ENCODE peak calls at places on chromosome 11, in four cellular contexts. One of them, this sample, is unnamed.

GRCh38 chr11:61349189-61349751 is 12.4 kb downstream of the CYB561A3 start:
- DNase-seq in H9: no peak
- DNase-seq in H1: no peak
- DNase-seq in neuronal stem cell: no peak
- DNase-seq in this sample: no peak

GRCh38 chr11:133508448-133508847 is 23.9 kb downstream of the OPCML start:
- DNase-seq in H9: peak; percentile 29
- DNase-seq in H1: peak; percentile 29
- DNase-seq in neuronal stem cell: no peak
- DNase-seq in this sample: no peak

GRCh38 chr11:134949121-134949591 is 537.1 kb upstream of the B3GAT1 start:
- DNase-seq in H9: no peak
- DNase-seq in H1: no peak
- DNase-seq in neuronal stem cell: no peak
- DNase-seq in this sample: peak; percentile 83

GRCh38 chr11:97722065-97722464 is 1298.7 kb upstream of the CNTN5 start:
- DNase-seq in H9: no peak
- DNase-seq in H1: no peak
- DNase-seq in neuronal stem cell: no peak
- DNase-seq in this sample: peak; percentile 88

GRCh38 chr11:36037031-36037430 is 93.2 kb downstream of the LDLRAD3 start:
- DNase-seq in H9: no peak
- DNase-seq in H1: no peak
- DNase-seq in neuronal stem cell: no peak
- DNase-seq in this sample: no peak

GRCh38 chr11:114448749-114449484 is 9.7 kb downstream of the REXO2 start:
- DNase-seq in H9: no peak
- DNase-seq in H1: no peak
- DNase-seq in neuronal stem cell: no peak
- DNase-seq in this sample: peak; percentile 39

GRCh38 chr11:66880484-66881211 is 23.8 kb downstream of the LRFN4 start:
- DNase-seq in H9: peak; percentile 62
- DNase-seq in H1: no peak
- DNase-seq in neuronal stem cell: no peak
- DNase-seq in this sample: no peak

GRCh38 chr11:2178906-2179494 is 7.4 kb upstream of the TH start:
- DNase-seq in H9: no peak
- DNase-seq in H1: no peak
- DNase-seq in neuronal stem cell: no peak
- DNase-seq in this sample: peak; percentile 41

GRCh38 chr11:106415510-106415909 is 338.0 kb downstream of the AASDHPPT start:
- DNase-seq in H9: no peak
- DNase-seq in H1: no peak
- DNase-seq in neuronal stem cell: no peak
- DNase-seq in this sample: no peak

GRCh38 chr11:81869337-81870065 is 864.2 kb downstream of the FAM181B start:
- DNase-seq in H9: no peak
- DNase-seq in H1: no peak
- DNase-seq in neuronal stem cell: no peak
- DNase-seq in this sample: no peak

GRCh38 chr11:69374110-69374981 is 80.4 kb downstream of the MYEOV start:
- DNase-seq in H9: peak; percentile 45
- DNase-seq in H1: peak; percentile 41
- DNase-seq in neuronal stem cell: no peak
- DNase-seq in this sample: no peak

GRCh38 chr11:23536907-23537306 is 676.6 kb upstream of the CCDC179 start:
- DNase-seq in H9: no peak
- DNase-seq in H1: no peak
- DNase-seq in neuronal stem cell: no peak
- DNase-seq in this sample: no peak

GRCh38 chr11:34185926-34186841 is 80.8 kb downstream of the NAT10 start:
- DNase-seq in H9: peak; percentile 43
- DNase-seq in H1: peak; percentile 64
- DNase-seq in neuronal stem cell: peak; percentile 54
- DNase-seq in this sample: no peak

GRCh38 chr11:119339581-119340334 is 925 bp downstream of the C1QTNF5 start:
- DNase-seq in H9: peak; percentile 83
- DNase-seq in H1: peak; percentile 94
- DNase-seq in neuronal stem cell: peak; percentile 82
- DNase-seq in this sample: peak; percentile 66

GRCh38 chr11:69466039-69466438 is 15.4 kb upstream of the LINC01488 start:
- DNase-seq in H9: no peak
- DNase-seq in H1: no peak
- DNase-seq in neuronal stem cell: no peak
- DNase-seq in this sample: no peak

GRCh38 chr11:10444725-10445286 is 10.3 kb upstream of the AMPD3 start:
- DNase-seq in H9: no peak
- DNase-seq in H1: no peak
- DNase-seq in neuronal stem cell: no peak
- DNase-seq in this sample: no peak

GRCh38 chr11:22558638-22559037 is 67.0 kb downstream of the FANCF start:
- DNase-seq in H9: no peak
- DNase-seq in H1: no peak
- DNase-seq in neuronal stem cell: no peak
- DNase-seq in this sample: no peak

GRCh38 chr11:71397961-71398360 is 50.2 kb downstream of the DHCR7 start:
- DNase-seq in H9: no peak
- DNase-seq in H1: no peak
- DNase-seq in neuronal stem cell: no peak
- DNase-seq in this sample: no peak

GRCh38 chr11:21495879-21496278 is 697.0 kb upstream of the ANO5 start:
- DNase-seq in H9: no peak
- DNase-seq in H1: no peak
- DNase-seq in neuronal stem cell: no peak
- DNase-seq in this sample: no peak

GRCh38 chr11:130722401-130722800 is 193.9 kb downstream of the SNX19 start:
- DNase-seq in H9: no peak
- DNase-seq in H1: no peak
- DNase-seq in neuronal stem cell: no peak
- DNase-seq in this sample: no peak

GRCh38 chr11:130721282-130721681 is 195.0 kb downstream of the SNX19 start:
- DNase-seq in H9: no peak
- DNase-seq in H1: no peak
- DNase-seq in neuronal stem cell: no peak
- DNase-seq in this sample: no peak

GRCh38 chr11:130721736-130722135 is 194.5 kb downstream of the SNX19 start:
- DNase-seq in H9: no peak
- DNase-seq in H1: no peak
- DNase-seq in neuronal stem cell: no peak
- DNase-seq in this sample: peak; percentile 63

GRCh38 chr11:130719516-130719915 is 196.8 kb downstream of the SNX19 start:
- DNase-seq in H9: no peak
- DNase-seq in H1: no peak
- DNase-seq in neuronal stem cell: no peak
- DNase-seq in this sample: peak; percentile 15

GRCh38 chr11:130720232-130720787 is 196.0 kb downstream of the SNX19 start:
- DNase-seq in H9: no peak
- DNase-seq in H1: no peak
- DNase-seq in neuronal stem cell: no peak
- DNase-seq in this sample: no peak
- H3K4ac ChIP-seq in H9: no peak overlapping the region
- H3K4ac ChIP-seq in H1: no peak overlapping the region
- H3K4ac ChIP-seq in neuronal stem cell: peak overlapping the region; percentile 71
- H3K4ac ChIP-seq in this sample: no peak overlapping the region

DNA sequence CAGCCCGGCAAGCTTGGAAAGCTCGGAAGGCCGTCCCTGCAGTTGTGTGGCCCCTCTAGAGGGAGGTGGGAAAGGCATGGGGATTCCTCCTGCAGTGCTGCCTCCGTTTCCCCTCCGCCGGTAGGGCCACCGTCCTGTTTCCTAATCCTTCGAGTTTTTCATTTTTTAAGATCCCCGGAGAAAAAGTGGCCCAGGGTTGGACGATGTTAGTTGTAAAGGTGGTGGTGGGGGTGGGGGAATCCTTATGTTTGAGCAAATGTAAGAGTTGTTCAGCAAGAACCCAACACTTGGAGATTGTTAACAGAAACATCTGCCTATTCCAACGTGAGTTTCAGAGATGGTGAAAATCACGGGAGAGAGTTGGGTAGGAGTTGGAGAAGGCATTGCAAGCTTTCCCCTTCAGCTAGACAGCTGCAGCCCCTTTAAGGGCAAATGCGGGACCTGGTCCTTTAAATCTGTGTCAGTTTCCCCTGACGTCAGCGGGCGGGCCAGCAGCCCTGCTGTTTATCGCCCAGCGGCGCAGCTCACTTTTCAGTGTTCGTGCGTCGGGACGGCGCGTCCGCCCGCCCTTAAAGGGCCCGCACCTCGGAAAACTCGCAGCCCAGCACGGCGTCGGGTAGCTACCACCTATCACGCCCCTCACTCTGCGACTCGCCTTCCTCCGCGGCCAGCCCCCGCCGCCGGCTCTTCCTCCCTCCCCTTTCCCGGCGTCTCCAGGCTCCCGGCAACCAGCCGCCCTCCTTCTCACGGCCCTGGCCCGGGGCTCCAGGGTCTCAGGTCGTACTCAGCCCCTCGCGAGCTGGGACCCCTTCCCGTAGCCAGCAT is at the start of gene SIDT2:
- DNase-seq in H9: peak; percentile 96
- DNase-seq in H1: peak; percentile 92
- DNase-seq in neuronal stem cell: peak; percentile 88
- DNase-seq in this sample: peak; percentile 95
- H3K4ac ChIP-seq in H9: no peak within 1 kb of the TSS
- H3K4ac ChIP-seq in H1: no peak within 1 kb of the TSS
- H3K4ac ChIP-seq in neuronal stem cell: no peak within 1 kb of the TSS
- H3K4ac ChIP-seq in this sample: no peak within 1 kb of the TSS

DNA sequence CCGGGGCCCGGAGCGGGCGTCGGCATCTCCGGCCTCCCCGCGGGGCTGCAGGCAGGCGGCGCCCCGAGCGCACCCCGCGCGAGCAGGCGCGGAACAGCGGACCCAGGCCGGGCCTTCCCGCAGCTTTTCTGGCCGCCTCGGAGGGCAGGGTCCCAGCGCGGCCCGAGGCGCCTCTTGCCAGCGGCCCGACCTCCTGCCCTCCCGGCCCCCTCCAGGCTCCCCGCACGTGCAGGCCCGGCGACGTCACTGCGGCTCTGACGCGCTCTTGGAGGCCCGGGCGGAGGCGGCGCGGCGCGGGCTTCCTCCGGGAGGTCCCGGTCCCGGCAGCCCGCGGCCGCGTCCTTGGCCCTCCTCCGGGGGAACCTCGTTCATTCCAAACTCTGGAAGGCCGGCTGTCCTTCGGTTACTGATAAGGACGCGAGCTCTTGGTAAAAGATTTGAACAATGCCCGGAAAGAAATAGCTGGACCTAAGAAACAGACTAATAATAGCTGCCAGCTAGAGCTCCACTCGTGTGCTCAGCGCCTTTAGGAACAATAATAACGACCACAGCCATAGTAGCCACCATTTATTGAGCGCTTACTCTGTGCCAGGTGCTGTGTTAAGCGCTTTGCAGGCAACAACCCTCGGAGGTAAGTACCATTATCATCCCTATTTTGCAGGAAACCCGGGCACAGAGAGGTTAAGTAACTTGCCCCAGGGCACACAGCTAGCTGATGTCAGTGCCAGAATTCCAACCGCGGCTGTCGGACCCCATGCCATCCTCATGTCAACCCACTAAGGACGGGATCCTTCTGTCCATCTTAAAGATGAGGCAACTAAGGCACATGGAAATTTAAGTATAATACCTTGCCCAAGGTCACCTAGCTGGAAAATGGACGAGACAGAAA is 39.1 kb upstream of the CREB3L1 start:
- DNase-seq in H9: peak; percentile 64
- DNase-seq in H1: peak; percentile 80
- DNase-seq in neuronal stem cell: peak; percentile 62
- DNase-seq in this sample: peak; percentile 72
- H3K4ac ChIP-seq in H9: no peak overlapping the region
- H3K4ac ChIP-seq in H1: no peak overlapping the region
- H3K4ac ChIP-seq in neuronal stem cell: no peak overlapping the region
- H3K4ac ChIP-seq in this sample: no peak overlapping the region

DNA sequence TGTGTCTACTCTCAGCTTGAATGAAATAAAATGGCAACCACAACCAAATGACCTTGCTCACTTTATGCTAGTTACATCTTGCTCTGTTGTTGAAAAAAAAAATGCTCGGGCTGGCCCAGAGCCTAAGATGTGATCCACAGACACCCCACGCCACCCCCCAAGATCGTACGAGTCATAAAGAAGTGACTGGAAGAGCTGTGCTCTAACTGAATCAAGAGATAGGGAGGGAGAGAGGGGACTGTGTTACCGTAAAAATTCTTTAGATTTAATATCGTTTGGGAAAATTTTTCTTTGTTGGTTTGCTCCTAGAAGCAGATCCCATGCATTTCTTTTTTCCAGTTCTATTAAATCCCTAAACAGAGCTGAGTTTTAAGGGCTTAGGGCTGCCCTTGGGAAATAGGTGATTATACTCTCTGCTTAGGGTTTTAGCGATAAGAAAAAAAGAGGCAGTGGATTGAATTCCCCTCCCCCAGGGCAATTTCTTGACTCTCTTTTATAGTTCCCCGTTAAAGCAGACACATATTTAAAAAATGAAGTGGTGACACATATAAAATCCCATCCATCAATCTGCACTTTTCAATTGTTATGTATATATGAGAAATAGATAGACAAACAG is 14.5 kb downstream of the MAML2 start:
- DNase-seq in H9: no peak
- DNase-seq in H1: no peak
- DNase-seq in neuronal stem cell: no peak
- DNase-seq in this sample: no peak
- H3K4ac ChIP-seq in H9: no peak overlapping the region
- H3K4ac ChIP-seq in H1: no peak overlapping the region
- H3K4ac ChIP-seq in neuronal stem cell: no peak overlapping the region
- H3K4ac ChIP-seq in this sample: no peak overlapping the region

GRCh38 chr11:68041617-68042218 is 2.9 kb downstream of the TCIRG1 start:
- DNase-seq in H9: no peak
- DNase-seq in H1: peak; percentile 44
- DNase-seq in neuronal stem cell: no peak
- DNase-seq in this sample: no peak

GRCh38 chr11:68040957-68041591 is 2.2 kb downstream of the TCIRG1 start:
- DNase-seq in H9: no peak
- DNase-seq in H1: peak; percentile 46
- DNase-seq in neuronal stem cell: no peak
- DNase-seq in this sample: no peak

GRCh38 chr11:68039526-68040086 is 781 bp downstream of the TCIRG1 start:
- DNase-seq in H9: no peak
- DNase-seq in H1: peak; percentile 53
- DNase-seq in neuronal stem cell: no peak
- DNase-seq in this sample: no peak

GRCh38 chr11:68038718-68039525 is at the start of gene TCIRG1:
- DNase-seq in H9: peak; percentile 90
- DNase-seq in H1: peak; percentile 77
- DNase-seq in neuronal stem cell: peak; percentile 35
- DNase-seq in this sample: peak; percentile 83

GRCh38 chr11:68040121-68040956 is 1.5 kb downstream of the TCIRG1 start:
- DNase-seq in H9: peak; percentile 76
- DNase-seq in H1: peak; percentile 61
- DNase-seq in neuronal stem cell: no peak
- DNase-seq in this sample: peak; percentile 90
- H3K4ac ChIP-seq in H9: no peak overlapping the region
- H3K4ac ChIP-seq in H1: no peak overlapping the region
- H3K4ac ChIP-seq in neuronal stem cell: no peak overlapping the region
- H3K4ac ChIP-seq in this sample: peak overlapping the region; percentile 98

GRCh38 chr11:63599211-63600122 is 14.8 kb downstream of the PLAAT3 start:
- DNase-seq in H9: no peak
- DNase-seq in H1: no peak
- DNase-seq in neuronal stem cell: no peak
- DNase-seq in this sample: peak; percentile 23
- H3K4ac ChIP-seq in H9: no peak overlapping the region
- H3K4ac ChIP-seq in H1: no peak overlapping the region
- H3K4ac ChIP-seq in neuronal stem cell: no peak overlapping the region
- H3K4ac ChIP-seq in this sample: no peak overlapping the region

GRCh38 chr11:5343474-5344335 is at the start of gene OR51B5:
- DNase-seq in H9: no peak
- DNase-seq in H1: no peak
- DNase-seq in neuronal stem cell: no peak
- DNase-seq in this sample: no peak
- H3K4ac ChIP-seq in H9: no peak within 1 kb of the TSS
- H3K4ac ChIP-seq in H1: no peak within 1 kb of the TSS
- H3K4ac ChIP-seq in neuronal stem cell: no peak within 1 kb of the TSS
- H3K4ac ChIP-seq in this sample: no peak within 1 kb of the TSS